ENCODE peak calls at places on chromosomes 16 and 17, in ten cellular contexts. Z is lower leg skin; V is activated CD4-positive, alpha-beta T cell treated with anti-CD3 and anti-CD28 coated beads, Interleukin-2, amount 50 U/mL, for 1 hour; P is HT1080; C is stomach; Q is T-helper 17 cell; O is HFFc6; M is activated effector memory CD4-positive, alpha-beta T cell treated with Interleukin-2 at 50 U/mL for 16 hours; K is lower lobe of right lung; F is stimulated activated CD4-positive, alpha-beta T cell treated with anti-CD3 and anti-CD28 coated beads, Interleukin-4, amount 100 ng/mL, for 24 hours. D is an unnamed sample.

GRCh38 chr17:7836596-7837374 is 2.8 kb downstream of the KDM6B start:
- DNase-seq in Z (peak), V (peak), P (peak), C (peak), Q (peak), O (peak), M (peak), K (peak), F (peak), D (peak)

GRCh38 chr17:75152971-75153853 is 1.1 kb downstream of the JPT1 start:
- DNase-seq in Z (no peak), V (peak), P (peak), C (no peak), Q (no peak), O (peak), M (no peak), K (no peak), F (peak), D (peak)

GRCh38 chr17:282000-282911 is 70.4 kb downstream of the RPH3AL start:
- DNase-seq in Z (peak), V (no peak), P (no peak), C (no peak), Q (no peak), O (no peak), M (no peak), K (peak), F (no peak), D (no peak)

GRCh38 chr17:31321481-31321880 is at the start of gene EVI2A:
- DNase-seq in Z (no peak), V (peak), P (peak), C (no peak), Q (peak), O (peak), M (peak), K (peak), F (peak), D (peak)

GRCh38 chr17:27544350-27545131 is 86.4 kb upstream of the LGALS9 start:
- DNase-seq in Z (no peak), V (peak), P (peak), C (no peak), Q (no peak), O (no peak), M (no peak), K (no peak), F (peak), D (peak)

GRCh38 chr17:36943250-36944220 is 5.2 kb upstream of the AATF start:
- DNase-seq in Z (peak), V (no peak), P (no peak), C (no peak), Q (no peak), O (no peak), M (no peak), K (no peak), F (no peak), D (no peak)

GRCh38 chr16:80015566-80015965 is 415.0 kb upstream of the MAF start:
- DNase-seq in Z (no peak), V (no peak), P (peak), C (no peak), Q (no peak), O (no peak), M (no peak), K (no peak), F (no peak), D (no peak)

GRCh38 chr16:2980227-2981176 is at the start of gene PKMYT1:
- DNase-seq in Z (peak), V (peak), P (peak), C (peak), Q (peak), O (peak), M (peak), K (peak), F (peak), D (peak)

GRCh38 chr17:44914698-44915271 is 515 bp downstream of the GFAP start:
- DNase-seq in Z (no peak), V (no peak), P (no peak), C (no peak), Q (no peak), O (no peak), M (no peak), K (peak), F (no peak), D (no peak)

GRCh38 chr17:72502111-72502939 is 381.5 kb downstream of the SOX9 start:
- DNase-seq in Z (no peak), V (no peak), P (no peak), C (peak), Q (no peak), O (no peak), M (no peak), K (peak), F (no peak), D (no peak)

GRCh38 chr17:60665602-60666001 is 12.0 kb upstream of the BCAS3 start:
- DNase-seq in Z (no peak), V (no peak), P (no peak), C (no peak), Q (no peak), O (no peak), M (no peak), K (no peak), F (no peak), D (no peak)

D was measured in cardiac muscle cell.